ENCODE peak calls at places on chromosomes 4 and X, in seven cellular contexts. M, G, E, Q, Z, T and L are unnamed samples.

GRCh38 chr4:105232374-105232773 is 85.7 kb downstream of the TET2 start:
- DNase-seq in Q (no peak), Z (no peak), G (no peak), T (no peak), M (no peak), E (no peak), L (no peak)

GRCh38 chr4:23921993-23922392 is 32.1 kb upstream of the PPARGC1A start:
- DNase-seq in M (no peak), G (no peak), E (no peak), Z (no peak), Q (no peak), T (no peak), L (no peak)

GRCh38 chr4:55069248-55069647 is 56.1 kb downstream of the KDR start:
- DNase-seq in Z (no peak), G (peak), T (no peak), Q (no peak), E (no peak), M (no peak), L (no peak)

GRCh38 chr4:61204353-61204752 is 4.2 kb downstream of the ADGRL3 start:
- DNase-seq in M (no peak), E (no peak), G (peak), T (no peak), Q (no peak), Z (peak), L (no peak)

GRCh38 chr4:78551420-78552351 is at the start of gene ANXA3:
- DNase-seq in Q (peak), Z (peak), G (no peak), T (peak), E (no peak), M (peak), L (no peak)

GRCh38 chrX:153817291-153817690 is 13.1 kb downstream of the PDZD4 start:
- DNase-seq in M (no peak), G (no peak), E (no peak), Q (no peak), T (no peak), Z (no peak), L (no peak)

GRCh38 chr4:38728651-38729141 is 54.1 kb downstream of the TLR10 start:
- DNase-seq in Z (no peak), M (no peak), Q (peak), G (no peak), T (no peak), E (no peak), L (no peak)

GRCh38 chr4:87840149-87840548 is 7.4 kb downstream of the MEPE start:
- DNase-seq in M (no peak), Q (no peak), G (no peak), Z (no peak), E (no peak), T (no peak), L (no peak)

GRCh38 chr4:104989363-104989762 is 157.3 kb upstream of the TET2 start:
- DNase-seq in T (no peak), Z (no peak), G (peak), E (no peak), M (no peak), Q (no peak), L (no peak)

GRCh38 chr4:15833801-15834200 is 55.7 kb downstream of the CD38 start:
- DNase-seq in M (no peak), E (peak), Z (no peak), Q (no peak), T (no peak), G (no peak), L (no peak)

GRCh38 chrX:19593684-19594083 is 78.4 kb upstream of the MAP3K15 start:
- DNase-seq in E (no peak), T (no peak), Q (no peak), M (no peak), Z (peak), G (peak), L (no peak)

GRCh38 chr4:123182289-123182688 is 214.3 kb upstream of the SPRY1 start:
- DNase-seq in Z (no peak), Q (no peak), T (no peak), G (no peak), M (no peak), E (no peak), L (no peak)

GRCh38 chrX:25144043-25144940 is 128.5 kb upstream of the ARX start:
- DNase-seq in T (peak), Q (peak), G (peak), M (peak), Z (peak), E (peak), L (no peak)

GRCh38 chr4:175562111-175562510 is 250.0 kb downstream of the GPM6A start:
- DNase-seq in G (no peak), M (no peak), Z (no peak), Q (no peak), E (no peak), T (no peak), L (no peak)

GRCh38 chr4:127151941-127152340 is 480.8 kb upstream of the INTU start:
- DNase-seq in G (no peak), M (no peak), Z (no peak), Q (no peak), E (no peak), T (no peak), L (no peak)

GRCh38 chr4:161252520-161253141 is 911.2 kb downstream of the FSTL5 start:
- DNase-seq in Z (peak), M (no peak), E (no peak), Q (no peak), T (no peak), G (peak), L (no peak)

GRCh38 chr4:30068234-30068633 is 651.9 kb upstream of the PCDH7 start:
- DNase-seq in G (no peak), M (peak), E (no peak), T (no peak), Z (no peak), Q (no peak), L (no peak)

DNA sequence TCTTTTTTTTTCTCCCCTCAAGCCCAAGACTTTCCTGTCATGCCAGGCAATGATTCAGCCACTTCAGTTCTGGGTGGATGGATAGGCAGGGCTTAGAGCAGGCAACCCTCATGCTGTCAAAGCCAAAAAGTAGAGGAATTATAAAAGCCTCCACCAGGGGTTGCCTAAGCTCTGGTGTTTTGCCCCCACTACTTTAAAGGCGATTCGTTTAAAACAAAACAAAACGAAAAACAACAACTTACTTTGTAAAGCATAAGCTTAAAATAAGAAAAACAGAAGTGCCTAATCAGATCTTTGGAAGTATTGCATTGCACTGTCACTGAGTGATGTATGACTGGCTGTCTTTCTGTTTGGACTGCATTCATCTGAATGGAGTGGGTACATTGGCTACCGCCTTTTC is 5.3 kb upstream of the IDS start:
- DNase-seq in Q (no peak), G (peak), Z (no peak), E (no peak), T (no peak), M (peak), L (no peak)
- TF ChIP-seq CTCF in Q (no peak), G (peak), Z (no peak), E (no peak), T (no peak), M (no peak), L (no peak)

GRCh38 chrX:148867596-148867995 is 367.2 kb downstream of the AFF2 start:
- DNase-seq in T (no peak), G (no peak), E (no peak), M (no peak), Z (no peak), Q (no peak), L (no peak)

DNA sequence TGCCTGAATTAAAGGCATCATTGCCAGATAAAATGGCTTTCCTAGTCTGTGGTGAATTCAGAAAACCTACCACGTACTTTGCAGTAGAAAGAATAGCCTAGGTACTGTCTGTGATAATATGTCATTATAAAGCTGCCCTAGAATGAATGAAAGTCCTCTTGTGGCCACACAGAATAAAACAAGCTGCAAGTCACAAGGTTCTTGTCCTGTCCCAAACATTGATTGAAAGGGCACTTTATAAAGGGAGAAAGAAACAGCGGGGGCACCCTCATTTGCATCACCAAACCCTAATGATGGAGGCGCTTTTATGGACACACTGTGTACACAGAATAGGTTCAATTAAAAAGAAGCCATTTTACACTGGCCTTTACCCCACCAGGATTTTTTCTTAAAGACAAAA is 364.8 kb downstream of the AFF2 start:
- DNase-seq in E (no peak), M (no peak), Q (no peak), G (no peak), Z (no peak), T (no peak), L (no peak)
- TF ChIP-seq CTCF in E (no peak), M (no peak), Q (no peak), G (no peak), Z (no peak), T (no peak), L (no peak)

DNA sequence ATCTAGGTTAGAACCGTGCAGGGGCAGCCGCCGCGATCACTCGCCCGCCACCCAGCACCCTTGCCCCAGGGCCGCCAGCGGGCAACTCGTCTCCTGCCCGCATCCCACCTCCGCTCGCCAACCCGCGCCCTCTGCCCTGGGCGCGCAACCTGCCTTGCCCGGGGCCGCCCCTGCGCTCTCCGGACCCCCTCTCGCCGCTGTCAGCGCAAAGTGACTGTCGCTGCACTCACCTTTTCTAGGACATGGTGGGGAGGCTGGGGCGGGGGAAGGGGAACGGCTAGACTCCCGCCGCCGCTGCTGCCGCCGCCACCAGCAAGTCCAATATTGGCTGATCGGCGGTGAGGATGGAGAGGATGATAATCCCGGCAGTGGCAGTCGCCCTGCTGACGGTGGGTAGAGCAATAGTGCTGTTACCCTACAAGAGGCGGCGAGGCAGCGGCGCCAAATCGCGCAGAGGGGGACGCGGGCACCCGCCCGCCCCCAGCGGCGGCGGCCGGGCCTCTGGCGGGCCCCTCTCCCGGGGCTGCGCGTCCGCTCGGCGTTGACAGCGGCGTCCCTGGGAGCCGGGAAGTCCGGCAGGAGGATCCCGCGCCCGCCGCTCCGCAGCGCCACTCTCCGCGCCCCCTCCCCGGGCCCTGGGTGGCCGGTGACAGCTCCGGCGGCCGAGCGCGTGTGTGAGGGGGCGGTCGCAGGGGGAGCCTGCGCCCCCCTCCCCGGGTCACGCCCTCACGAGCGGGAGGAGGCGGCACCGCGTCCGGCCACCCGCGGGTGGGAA is 2.3 kb upstream of the NR3C2 start:
- DNase-seq in T (peak), Z (no peak), Q (peak), E (peak), M (peak), G (no peak), L (no peak)
- TF ChIP-seq CTCF in T (peak), Z (no peak), Q (no peak), E (peak), M (no peak), G (no peak), L (no peak)

GRCh38 chrX:133857648-133858269 is 127.6 kb downstream of the GPC3 start:
- DNase-seq in T (no peak), Q (no peak), E (no peak), G (no peak), M (no peak), Z (no peak), L (no peak)

GRCh38 chrX:133856819-133857218 is 128.6 kb downstream of the GPC3 start:
- DNase-seq in E (no peak), Z (no peak), Q (no peak), M (no peak), T (no peak), G (no peak), L (no peak)

GRCh38 chrX:133859860-133860259 is 125.5 kb downstream of the GPC3 start:
- DNase-seq in T (no peak), M (no peak), Q (no peak), Z (no peak), E (no peak), G (peak), L (no peak)

GRCh38 chrX:133859336-133859735 is 126.1 kb downstream of the GPC3 start:
- DNase-seq in G (no peak), Q (no peak), M (no peak), Z (peak), E (no peak), T (no peak), L (no peak)
- TF ChIP-seq CTCF in G (no peak), Q (no peak), M (no peak), Z (no peak), E (no peak), T (no peak), L (no peak)